ENCODE peak calls at places on chromosomes 12 and 14, in nine cellular contexts. One of them, this sample, is unnamed.

GRCh38 chr12:20883288-20883687 is 72.8 kb downstream of the SLCO1B3 start:
- DNase-seq in adrenal gland: peak; percentile 75
- DNase-seq in astrocyte: peak; percentile 29
- DNase-seq in aorta: no peak
- DNase-seq in dorsolateral prefrontal cortex: no peak
- DNase-seq in GM23248: no peak
- DNase-seq in SJCRH30: no peak
- DNase-seq in transverse colon: peak; percentile 43
- DNase-seq in ovary: no peak
- DNase-seq in this sample: peak; percentile 88

GRCh38 chr12:13270817-13271216 is 74.3 kb downstream of the EMP1 start:
- DNase-seq in adrenal gland: no peak
- DNase-seq in astrocyte: no peak
- DNase-seq in aorta: no peak
- DNase-seq in dorsolateral prefrontal cortex: no peak
- DNase-seq in GM23248: peak; percentile 11
- DNase-seq in SJCRH30: no peak
- DNase-seq in transverse colon: no peak
- DNase-seq in ovary: no peak
- DNase-seq in this sample: no peak

GRCh38 chr12:60042835-60043234 is 447.0 kb downstream of the SLC16A7 start:
- DNase-seq in adrenal gland: no peak
- DNase-seq in astrocyte: no peak
- DNase-seq in aorta: no peak
- DNase-seq in dorsolateral prefrontal cortex: no peak
- DNase-seq in GM23248: no peak
- DNase-seq in SJCRH30: no peak
- DNase-seq in transverse colon: no peak
- DNase-seq in ovary: no peak
- DNase-seq in this sample: no peak

GRCh38 chr12:7981446-7981845 is 45.5 kb upstream of the SLC2A3 start:
- DNase-seq in adrenal gland: no peak
- DNase-seq in astrocyte: no peak
- DNase-seq in aorta: no peak
- DNase-seq in dorsolateral prefrontal cortex: no peak
- DNase-seq in GM23248: no peak
- DNase-seq in SJCRH30: no peak
- DNase-seq in transverse colon: no peak
- DNase-seq in ovary: no peak
- DNase-seq in this sample: no peak

GRCh38 chr14:68779761-68780323 is 13.0 kb downstream of the ZFP36L1 start:
- DNase-seq in adrenal gland: no peak
- DNase-seq in astrocyte: peak; percentile 97
- DNase-seq in aorta: no peak
- DNase-seq in dorsolateral prefrontal cortex: no peak
- DNase-seq in GM23248: peak; percentile 97
- DNase-seq in SJCRH30: no peak
- DNase-seq in transverse colon: peak; percentile 66
- DNase-seq in ovary: peak; percentile 23
- DNase-seq in this sample: peak; percentile 16

GRCh38 chr12:93447555-93448265 is 6.0 kb upstream of the UBE2N start:
- DNase-seq in adrenal gland: no peak
- DNase-seq in astrocyte: no peak
- DNase-seq in aorta: no peak
- DNase-seq in dorsolateral prefrontal cortex: no peak
- DNase-seq in GM23248: no peak
- DNase-seq in SJCRH30: no peak
- DNase-seq in transverse colon: no peak
- DNase-seq in ovary: no peak
- DNase-seq in this sample: no peak

GRCh38 chr14:98446508-98446907 is 825.5 kb downstream of the BCL11B start:
- DNase-seq in adrenal gland: no peak
- DNase-seq in astrocyte: no peak
- DNase-seq in aorta: no peak
- DNase-seq in dorsolateral prefrontal cortex: no peak
- DNase-seq in GM23248: no peak
- DNase-seq in SJCRH30: no peak
- DNase-seq in transverse colon: no peak
- DNase-seq in ovary: no peak
- DNase-seq in this sample: no peak

GRCh38 chr12:20646239-20646827 is 48.8 kb upstream of the SLCO1C1 start:
- DNase-seq in adrenal gland: no peak
- DNase-seq in astrocyte: peak; percentile 41
- DNase-seq in aorta: no peak
- DNase-seq in dorsolateral prefrontal cortex: no peak
- DNase-seq in GM23248: peak; percentile 73
- DNase-seq in SJCRH30: peak; percentile 74
- DNase-seq in transverse colon: no peak
- DNase-seq in ovary: no peak
- DNase-seq in this sample: no peak

GRCh38 chr12:110279976-110280783 is 867 bp upstream of the ATP2A2 start:
- DNase-seq in adrenal gland: peak; percentile 52
- DNase-seq in astrocyte: peak; percentile 38
- DNase-seq in aorta: peak; percentile 87
- DNase-seq in dorsolateral prefrontal cortex: no peak
- DNase-seq in GM23248: peak; percentile 77
- DNase-seq in SJCRH30: peak; percentile 55
- DNase-seq in transverse colon: peak; percentile 57
- DNase-seq in ovary: no peak
- DNase-seq in this sample: peak; percentile 65

GRCh38 chr12:102062419-102062806 is 622 bp upstream of the WASHC3 start:
- DNase-seq in adrenal gland: no peak
- DNase-seq in astrocyte: no peak
- DNase-seq in aorta: no peak
- DNase-seq in dorsolateral prefrontal cortex: no peak
- DNase-seq in GM23248: no peak
- DNase-seq in SJCRH30: no peak
- DNase-seq in transverse colon: no peak
- DNase-seq in ovary: no peak
- DNase-seq in this sample: no peak

GRCh38 chr14:76953196-76953945 is 75.1 kb downstream of the IRF2BPL start:
- DNase-seq in adrenal gland: peak; percentile 85
- DNase-seq in astrocyte: peak; percentile 67
- DNase-seq in aorta: peak; percentile 85
- DNase-seq in dorsolateral prefrontal cortex: no peak
- DNase-seq in GM23248: peak; percentile 93
- DNase-seq in SJCRH30: no peak
- DNase-seq in transverse colon: peak; percentile 71
- DNase-seq in ovary: peak; percentile 81
- DNase-seq in this sample: peak; percentile 73

GRCh38 chr14:105346880-105347586 is 32.5 kb downstream of the PACS2 start:
- DNase-seq in adrenal gland: no peak
- DNase-seq in astrocyte: no peak
- DNase-seq in aorta: no peak
- DNase-seq in dorsolateral prefrontal cortex: no peak
- DNase-seq in GM23248: no peak
- DNase-seq in SJCRH30: no peak
- DNase-seq in transverse colon: no peak
- DNase-seq in ovary: no peak
- DNase-seq in this sample: no peak

DNA sequence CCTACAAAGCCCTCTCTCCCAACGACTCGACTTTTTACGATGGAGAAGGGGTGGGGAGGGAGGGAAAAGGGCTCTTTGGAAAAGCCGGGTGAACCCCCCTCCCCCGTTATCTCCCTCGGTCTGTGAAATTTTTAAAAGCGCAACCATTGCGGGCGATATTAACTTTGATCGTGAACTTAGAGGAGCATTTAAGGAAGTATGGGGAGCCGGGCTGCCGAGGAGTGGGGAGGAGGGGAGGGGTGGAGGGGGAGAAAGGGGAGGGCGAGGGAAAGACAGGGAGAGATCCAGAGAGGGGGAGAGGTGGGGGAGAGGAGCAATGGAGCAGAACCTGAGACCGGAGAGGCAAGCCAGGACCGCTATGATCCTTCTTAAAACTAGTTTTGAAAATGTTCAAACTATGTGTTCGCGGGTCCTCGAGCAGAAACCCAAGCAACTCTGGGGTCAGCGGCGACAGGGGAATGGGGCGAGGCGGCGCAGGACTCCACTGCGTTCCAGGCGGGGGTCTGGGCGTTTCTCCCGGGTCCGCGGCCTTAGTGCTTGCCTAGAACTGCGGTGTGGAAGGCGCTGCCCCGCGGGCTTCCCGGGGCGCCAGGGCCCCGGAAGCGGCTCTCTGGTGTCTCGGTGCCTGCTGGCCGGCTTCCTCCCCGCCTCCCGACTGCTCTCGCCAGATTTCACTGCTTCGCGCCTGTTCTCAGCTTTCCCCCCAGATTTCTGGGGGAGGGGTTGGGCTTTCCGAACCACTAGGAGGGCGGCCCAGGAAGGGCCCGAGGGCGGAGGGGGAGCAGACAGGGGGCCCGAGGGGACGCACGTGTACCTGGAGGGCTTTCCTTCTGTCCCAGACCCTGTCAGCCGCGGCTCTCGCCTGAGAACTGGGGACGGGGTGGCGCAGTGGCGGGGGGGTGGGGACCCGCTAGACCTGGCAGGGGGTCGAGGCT is at the start of gene HOTAIR:
- DNase-seq in adrenal gland: no peak
- DNase-seq in astrocyte: no peak
- DNase-seq in aorta: no peak
- DNase-seq in dorsolateral prefrontal cortex: no peak
- DNase-seq in GM23248: peak; percentile 54
- DNase-seq in SJCRH30: peak; percentile 78
- DNase-seq in transverse colon: no peak
- DNase-seq in ovary: peak; percentile 48
- DNase-seq in this sample: no peak
- H3K4me3 ChIP-seq in adrenal gland: no peak within 1 kb of the TSS
- H3K4me3 ChIP-seq in astrocyte: no peak within 1 kb of the TSS
- H3K4me3 ChIP-seq in aorta: no peak within 1 kb of the TSS
- H3K4me3 ChIP-seq in dorsolateral prefrontal cortex: no peak within 1 kb of the TSS
- H3K4me3 ChIP-seq in GM23248: peak within 1 kb of the TSS; percentile 45
- H3K4me3 ChIP-seq in SJCRH30: peak within 1 kb of the TSS; percentile 80
- H3K4me3 ChIP-seq in transverse colon: no peak within 1 kb of the TSS
- H3K4me3 ChIP-seq in ovary: peak within 1 kb of the TSS; percentile 31
- H3K4me3 ChIP-seq in this sample: peak within 1 kb of the TSS; percentile 15

DNA sequence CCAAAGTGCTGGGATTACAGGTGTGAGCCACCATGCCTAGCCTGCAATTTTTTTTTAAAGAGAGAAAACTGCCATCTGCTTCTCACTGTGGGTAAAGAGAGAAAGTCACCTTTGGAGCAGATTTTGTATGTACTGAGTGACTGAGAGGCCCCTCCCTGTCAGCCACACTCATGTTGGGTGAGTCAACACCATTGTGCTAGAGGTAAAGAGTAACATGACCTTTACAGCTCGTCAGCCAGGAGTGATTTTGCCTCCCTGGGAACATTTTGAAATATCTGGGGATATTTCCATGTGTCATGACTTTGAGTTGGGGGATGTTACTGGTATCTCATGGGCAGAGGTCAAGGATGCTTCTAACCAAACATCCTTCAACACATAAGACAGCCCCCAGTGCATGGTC is 115.2 kb downstream of the KSR2 start:
- DNase-seq in adrenal gland: no peak
- DNase-seq in astrocyte: no peak
- DNase-seq in aorta: no peak
- DNase-seq in dorsolateral prefrontal cortex: no peak
- DNase-seq in GM23248: peak; percentile 15
- DNase-seq in SJCRH30: no peak
- DNase-seq in transverse colon: peak; percentile 44
- DNase-seq in ovary: no peak
- DNase-seq in this sample: no peak
- H3K27ac ChIP-seq in adrenal gland: no peak overlapping the region
- H3K27ac ChIP-seq in astrocyte: no peak overlapping the region
- H3K27ac ChIP-seq in aorta: no peak overlapping the region
- H3K27ac ChIP-seq in dorsolateral prefrontal cortex: no peak overlapping the region
- H3K27ac ChIP-seq in GM23248: no peak overlapping the region
- H3K27ac ChIP-seq in SJCRH30: no peak overlapping the region
- H3K27ac ChIP-seq in transverse colon: peak overlapping the region; percentile 5
- H3K27ac ChIP-seq in ovary: no peak overlapping the region
- H3K27ac ChIP-seq in this sample: no peak overlapping the region

GRCh38 chr12:6957741-6958608 is 6.8 kb downstream of the PTPN6 start:
- DNase-seq in adrenal gland: peak; percentile 13
- DNase-seq in astrocyte: no peak
- DNase-seq in aorta: no peak
- DNase-seq in dorsolateral prefrontal cortex: no peak
- DNase-seq in GM23248: no peak
- DNase-seq in SJCRH30: no peak
- DNase-seq in transverse colon: no peak
- DNase-seq in ovary: no peak
- DNase-seq in this sample: no peak
- H3K4me3 ChIP-seq in adrenal gland: no peak overlapping the region
- H3K4me3 ChIP-seq in astrocyte: no peak overlapping the region
- H3K4me3 ChIP-seq in aorta: no peak overlapping the region
- H3K4me3 ChIP-seq in dorsolateral prefrontal cortex: no peak overlapping the region
- H3K4me3 ChIP-seq in GM23248: no peak overlapping the region
- H3K4me3 ChIP-seq in SJCRH30: no peak overlapping the region
- H3K4me3 ChIP-seq in transverse colon: no peak overlapping the region
- H3K4me3 ChIP-seq in ovary: no peak overlapping the region
- H3K4me3 ChIP-seq in this sample: no peak overlapping the region

GRCh38 chr12:46815792-46816191 is 10.0 kb downstream of the SLC38A4 start:
- DNase-seq in adrenal gland: no peak
- DNase-seq in astrocyte: no peak
- DNase-seq in aorta: no peak
- DNase-seq in dorsolateral prefrontal cortex: no peak
- DNase-seq in GM23248: no peak
- DNase-seq in SJCRH30: no peak
- DNase-seq in transverse colon: no peak
- DNase-seq in ovary: no peak
- DNase-seq in this sample: no peak

GRCh38 chr12:46808317-46808716 is 17.5 kb downstream of the SLC38A4 start:
- DNase-seq in adrenal gland: no peak
- DNase-seq in astrocyte: no peak
- DNase-seq in aorta: no peak
- DNase-seq in dorsolateral prefrontal cortex: no peak
- DNase-seq in GM23248: no peak
- DNase-seq in SJCRH30: no peak
- DNase-seq in transverse colon: no peak
- DNase-seq in ovary: no peak
- DNase-seq in this sample: no peak

GRCh38 chr12:46814143-46814542 is 11.7 kb downstream of the SLC38A4 start:
- DNase-seq in adrenal gland: no peak
- DNase-seq in astrocyte: no peak
- DNase-seq in aorta: no peak
- DNase-seq in dorsolateral prefrontal cortex: no peak
- DNase-seq in GM23248: no peak
- DNase-seq in SJCRH30: no peak
- DNase-seq in transverse colon: no peak
- DNase-seq in ovary: no peak
- DNase-seq in this sample: no peak

GRCh38 chr12:46808955-46809697 is 16.7 kb downstream of the SLC38A4 start:
- DNase-seq in adrenal gland: no peak
- DNase-seq in astrocyte: no peak
- DNase-seq in aorta: no peak
- DNase-seq in dorsolateral prefrontal cortex: no peak
- DNase-seq in GM23248: no peak
- DNase-seq in SJCRH30: no peak
- DNase-seq in transverse colon: no peak
- DNase-seq in ovary: no peak
- DNase-seq in this sample: no peak

DNA sequence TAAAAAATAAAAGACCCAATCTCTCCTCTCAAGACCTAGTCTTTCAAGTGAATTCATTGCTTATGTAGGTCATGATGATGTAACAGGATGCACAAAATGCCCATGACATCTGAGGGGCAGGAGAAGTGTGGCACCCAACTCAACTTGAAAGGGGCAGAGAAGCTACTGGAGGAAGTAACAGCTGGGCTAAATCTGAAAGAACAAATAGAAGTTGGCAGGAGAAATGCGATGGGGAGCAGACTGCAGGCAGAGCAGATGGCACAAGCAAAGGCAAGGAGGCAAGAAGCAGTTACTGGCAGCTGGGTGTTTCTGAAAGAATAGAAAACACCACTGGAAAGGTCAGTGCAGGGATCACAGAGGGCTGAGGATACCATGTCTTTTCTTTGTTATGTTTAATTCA is 14.6 kb downstream of the SLC38A4 start:
- DNase-seq in adrenal gland: no peak
- DNase-seq in astrocyte: no peak
- DNase-seq in aorta: no peak
- DNase-seq in dorsolateral prefrontal cortex: no peak
- DNase-seq in GM23248: no peak
- DNase-seq in SJCRH30: peak; percentile 11
- DNase-seq in transverse colon: no peak
- DNase-seq in ovary: no peak
- DNase-seq in this sample: no peak
- H3K27ac ChIP-seq in adrenal gland: no peak overlapping the region
- H3K27ac ChIP-seq in astrocyte: no peak overlapping the region
- H3K27ac ChIP-seq in aorta: no peak overlapping the region
- H3K27ac ChIP-seq in dorsolateral prefrontal cortex: no peak overlapping the region
- H3K27ac ChIP-seq in GM23248: no peak overlapping the region
- H3K27ac ChIP-seq in SJCRH30: no peak overlapping the region
- H3K27ac ChIP-seq in transverse colon: no peak overlapping the region
- H3K27ac ChIP-seq in ovary: no peak overlapping the region
- H3K27ac ChIP-seq in this sample: no peak overlapping the region